ENCODE peak calls at places on chromosomes 3 and 15, in ten cellular contexts. G is A549, W is IMR-90, V is ovary, A is body of pancreas, C is uterus, B is NB4, S is esophagus squamous epithelium, P is lower leg skin, J is K562. D is an unnamed sample.

GRCh38 chr3:32257042-32257441 is 18.6 kb downstream of the CMTM8 start:
- DNase-seq in G (no peak), W (no peak), V (no peak), A (no peak), C (no peak), B (no peak), S (no peak), P (no peak), J (no peak), D (no peak)

GRCh38 chr15:88181613-88182012 is 74.9 kb downstream of the NTRK3 start:
- DNase-seq in G (no peak), W (no peak), V (no peak), A (no peak), C (no peak), B (no peak), S (no peak), P (no peak), J (no peak), D (no peak)

GRCh38 chr3:148873270-148873927 is 8.3 kb downstream of the CPA3 start:
- DNase-seq in G (no peak), W (no peak), V (no peak), A (peak), C (no peak), B (no peak), S (no peak), P (no peak), J (no peak), D (no peak)

GRCh38 chr3:32297366-32297765 is 58.9 kb downstream of the CMTM8 start:
- DNase-seq in G (no peak), W (no peak), V (no peak), A (no peak), C (no peak), B (peak), S (no peak), P (no peak), J (no peak), D (no peak)

GRCh38 chr3:123071146-123071545 is 4.3 kb downstream of the PDIA5 start:
- DNase-seq in G (peak), W (peak), V (no peak), A (no peak), C (no peak), B (peak), S (no peak), P (peak), J (no peak), D (no peak)

GRCh38 chr15:27752682-27753081 is 346.4 kb downstream of the OCA2 start:
- DNase-seq in G (no peak), W (no peak), V (no peak), A (no peak), C (no peak), B (no peak), S (no peak), P (no peak), J (no peak), D (no peak)

GRCh38 chr15:35089556-35089955 is 4.5 kb upstream of the NANOGP8 start:
- DNase-seq in G (no peak), W (peak), V (no peak), A (no peak), C (no peak), B (no peak), S (no peak), P (no peak), J (no peak), D (no peak)

GRCh38 chr15:69475769-69476358 is 23.2 kb downstream of the RPLP1 start:
- DNase-seq in G (peak), W (peak), V (peak), A (peak), C (peak), B (peak), S (no peak), P (peak), J (peak), D (peak)

GRCh38 chr3:148631124-148631903 is 66.4 kb upstream of the AGTR1 start:
- DNase-seq in G (peak), W (no peak), V (no peak), A (no peak), C (no peak), B (no peak), S (no peak), P (no peak), J (no peak), D (no peak)

GRCh38 chr3:171374661-171375285 is 85.4 kb downstream of the TNIK start:
- DNase-seq in G (no peak), W (peak), V (no peak), A (no peak), C (no peak), B (peak), S (no peak), P (no peak), J (peak), D (no peak)

GRCh38 chr3:80190051-80190450 is 422.3 kb upstream of the ROBO1 start:
- DNase-seq in G (peak), W (peak), V (no peak), A (no peak), C (no peak), B (no peak), S (no peak), P (no peak), J (no peak), D (no peak)

GRCh38 chr3:177753498-177754155 is 556.3 kb upstream of the TBL1XR1 start:
- DNase-seq in G (no peak), W (peak), V (peak), A (peak), C (peak), B (no peak), S (no peak), P (no peak), J (no peak), D (no peak)

GRCh38 chr3:141854559-141854958 is 21.9 kb upstream of the ATP1B3 start:
- DNase-seq in G (no peak), W (no peak), V (no peak), A (no peak), C (no peak), B (no peak), S (no peak), P (no peak), J (no peak), D (no peak)

GRCh38 chr3:133478624-133479023 is 78.8 kb downstream of the BFSP2 start:
- DNase-seq in G (no peak), W (no peak), V (no peak), A (no peak), C (no peak), B (no peak), S (no peak), P (no peak), J (no peak), D (no peak)

GRCh38 chr15:64216722-64217428 is 54.1 kb upstream of the PPIB start:
- DNase-seq in G (no peak), W (no peak), V (peak), A (peak), C (no peak), B (no peak), S (no peak), P (no peak), J (peak), D (no peak)

GRCh38 chr3:8746780-8747345 is 13.3 kb downstream of the CAV3 start:
- DNase-seq in G (no peak), W (no peak), V (no peak), A (no peak), C (no peak), B (no peak), S (no peak), P (no peak), J (no peak), D (no peak)

GRCh38 chr3:63918321-63918720 is 6.1 kb upstream of the SCAANT1 start:
- DNase-seq in G (no peak), W (peak), V (no peak), A (no peak), C (no peak), B (no peak), S (no peak), P (no peak), J (no peak), D (peak)

GRCh38 chr3:126961191-126961790 is 21.6 kb upstream of the PLXNA1 start:
- DNase-seq in G (no peak), W (peak), V (peak), A (peak), C (no peak), B (no peak), S (no peak), P (peak), J (peak), D (peak)

GRCh38 chr15:98134875-98135274 is 174.4 kb downstream of the ARRDC4 start:
- DNase-seq in G (no peak), W (no peak), V (no peak), A (no peak), C (no peak), B (peak), S (no peak), P (no peak), J (no peak), D (no peak)

DNA sequence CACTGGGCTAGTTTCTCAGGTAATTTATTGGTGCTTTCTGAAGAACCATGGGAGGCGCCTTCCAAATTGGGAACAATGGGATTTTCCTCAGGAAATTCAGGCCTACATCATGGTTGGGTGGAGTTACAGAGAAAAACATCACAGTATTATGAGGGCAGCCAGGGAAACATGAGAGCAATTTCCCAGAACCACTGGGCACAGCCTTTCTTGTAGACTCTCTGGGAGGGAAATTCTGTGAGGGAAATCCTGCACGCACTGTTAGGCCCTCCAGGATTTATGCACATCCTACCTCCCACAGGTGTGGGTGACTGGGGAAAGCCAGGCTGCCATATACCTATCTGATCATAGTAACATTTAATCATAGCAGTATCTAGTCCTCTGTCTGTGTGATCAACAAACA is 13.2 kb downstream of the POPDC2 start:
- DNase-seq in G (no peak), W (no peak), V (no peak), A (no peak), C (peak), B (no peak), S (no peak), P (no peak), J (no peak), D (no peak)
- TF ChIP-seq POLR2A in G (no peak), W (no peak), V (no peak), A (no peak), C (no peak), B (no peak), S (no peak), P (no peak), J (no peak), D (no peak)

DNA sequence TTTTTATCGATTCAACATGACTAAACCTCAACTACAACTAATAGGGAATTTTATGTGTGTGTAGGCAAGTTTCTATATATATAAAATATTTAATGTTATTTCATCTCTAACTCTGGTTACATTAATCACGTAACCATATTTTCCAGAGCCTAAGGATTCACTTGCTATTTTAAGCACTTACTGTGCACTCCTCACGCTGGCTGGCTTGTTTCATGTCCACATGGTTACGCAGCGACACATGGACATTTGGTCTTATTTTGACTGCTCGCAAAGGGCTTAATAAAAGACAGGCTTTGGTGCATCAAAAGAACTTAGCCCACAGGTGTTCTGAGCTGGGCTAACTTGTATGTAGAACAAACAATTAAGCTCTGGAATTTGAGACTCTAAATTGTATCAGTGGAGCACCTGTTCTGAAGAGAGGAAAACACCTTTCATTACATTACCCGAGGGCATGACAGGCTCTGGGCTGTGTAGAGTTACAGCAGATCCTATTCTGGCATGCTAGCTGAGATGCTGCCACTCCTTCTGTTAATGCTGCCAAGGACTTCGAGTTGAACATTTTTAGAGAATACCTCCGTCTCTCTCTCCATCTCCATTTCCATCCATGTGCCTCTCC is 130.0 kb upstream of the NR2F2 start:
- DNase-seq in G (no peak), W (no peak), V (no peak), A (no peak), C (no peak), B (no peak), S (no peak), P (no peak), J (no peak), D (no peak)
- TF ChIP-seq POLR2A in G (no peak), W (no peak), V (no peak), A (no peak), C (no peak), B (no peak), S (no peak), P (no peak), J (no peak), D (no peak)

GRCh38 chr3:197015790-197016705 is 13.6 kb downstream of the MELTF start:
- DNase-seq in G (no peak), W (no peak), V (no peak), A (no peak), C (no peak), B (no peak), S (no peak), P (no peak), J (no peak), D (no peak)
- TF ChIP-seq POLR2A in G (no peak), W (no peak), V (no peak), A (no peak), C (no peak), B (no peak), S (no peak), P (no peak), J (no peak), D (no peak)

GRCh38 chr15:90666135-90666909 is 50.8 kb upstream of the BLM start:
- DNase-seq in G (no peak), W (no peak), V (no peak), A (no peak), C (no peak), B (no peak), S (no peak), P (no peak), J (no peak), D (no peak)
- TF ChIP-seq POLR2A in G (no peak), W (no peak), V (no peak), A (no peak), C (no peak), B (no peak), S (no peak), P (no peak), J (no peak), D (no peak)

DNA sequence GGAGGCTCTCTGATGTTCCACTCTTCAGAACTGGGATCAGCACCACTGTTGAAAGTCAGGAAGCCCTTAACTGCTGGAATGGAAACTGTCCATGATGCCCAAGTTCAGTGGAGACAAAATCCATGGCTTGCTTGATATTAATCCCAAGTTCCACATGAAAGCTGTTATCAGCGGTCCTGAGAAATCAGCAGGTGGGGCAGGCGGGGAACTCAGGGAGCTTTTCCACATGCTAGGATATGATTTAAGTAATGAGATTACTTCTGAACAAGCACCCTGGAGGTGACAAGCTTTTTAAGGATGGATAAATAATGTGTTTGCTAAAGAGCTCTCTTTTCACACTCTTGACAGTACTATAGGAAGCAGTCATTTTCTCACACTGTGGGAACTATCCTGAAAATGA is 82.9 kb downstream of the CYP19A1 start:
- DNase-seq in G (no peak), W (no peak), V (no peak), A (peak), C (no peak), B (no peak), S (no peak), P (no peak), J (no peak), D (no peak)
- TF ChIP-seq POLR2A in G (no peak), W (no peak), V (no peak), A (no peak), C (no peak), B (no peak), S (no peak), P (no peak), J (no peak), D (no peak)

GRCh38 chr3:170357176-170357919 is at the start of gene SKIL:
- DNase-seq in G (peak), W (peak), V (peak), A (peak), C (peak), B (peak), S (peak), P (peak), J (peak), D (peak)
- TF ChIP-seq POLR2A in G (peak), W (peak), V (peak), A (peak), C (peak), B (peak), S (peak), P (peak), J (no peak), D (peak)

GRCh38 chr3:190716961-190717360 is 145.5 kb downstream of the GMNC start:
- DNase-seq in G (no peak), W (no peak), V (no peak), A (no peak), C (no peak), B (no peak), S (no peak), P (no peak), J (no peak), D (no peak)
- TF ChIP-seq POLR2A in G (no peak), W (no peak), V (no peak), A (no peak), C (no peak), B (no peak), S (no peak), P (no peak), J (no peak), D (no peak)

GRCh38 chr3:62039584-62039983 is 333.8 kb downstream of the FEZF2 start:
- DNase-seq in G (no peak), W (no peak), V (peak), A (no peak), C (peak), B (no peak), S (no peak), P (no peak), J (no peak), D (no peak)
- TF ChIP-seq POLR2A in G (no peak), W (no peak), V (no peak), A (no peak), C (no peak), B (no peak), S (no peak), P (no peak), J (no peak), D (no peak)

GRCh38 chr3:121750087-121750415 is 510 bp upstream of the GOLGB1 start:
- DNase-seq in G (no peak), W (no peak), V (no peak), A (no peak), C (no peak), B (no peak), S (no peak), P (no peak), J (no peak), D (no peak)
- TF ChIP-seq POLR2A in G (no peak), W (no peak), V (no peak), A (no peak), C (no peak), B (no peak), S (no peak), P (no peak), J (no peak), D (no peak)

GRCh38 chr15:45441686-45442085 is 63.3 kb upstream of the GATM start:
- DNase-seq in G (no peak), W (no peak), V (no peak), A (peak), C (no peak), B (no peak), S (no peak), P (no peak), J (no peak), D (no peak)
- TF ChIP-seq POLR2A in G (no peak), W (no peak), V (no peak), A (no peak), C (no peak), B (no peak), S (no peak), P (no peak), J (no peak), D (no peak)